ENCODE peak calls at places on chromosomes 6 and 20, in nine cellular contexts. F is GM23338, M is right cardiac atrium, G is mesendoderm, T is tibial artery, K is neural progenitor cell, Q is tibial nerve, B is pancreas, A is lung. Z is an unnamed sample. For H3K4me1, the result is how much of the 10 kb centered on the place peaks cover.

GRCh38 chr6:119446623-119447008 is 97.1 kb upstream of the MAN1A1 start:
- DNase-seq in F (no peak), M (peak), G (no peak), T (peak), K (no peak), Q (no peak), B (peak), A (peak), Z (no peak)

GRCh38 chr6:129133770-129134192 is 250.8 kb downstream of the LAMA2 start:
- DNase-seq in F (no peak), M (peak), G (no peak), T (no peak), K (no peak), Q (no peak), B (no peak), A (no peak), Z (no peak)

GRCh38 chr6:38248500-38249234 is 391.1 kb downstream of the BTBD9 start:
- DNase-seq in F (no peak), M (no peak), G (no peak), T (no peak), K (no peak), Q (no peak), B (no peak), A (no peak), Z (no peak)

GRCh38 chr20:9025643-9026042 is 43.2 kb upstream of the PLCB4 start:
- DNase-seq in F (no peak), M (no peak), G (no peak), T (no peak), K (no peak), Q (no peak), B (no peak), A (no peak), Z (no peak)

GRCh38 chr6:23357185-23357745 is 768.8 kb upstream of the NRSN1 start:
- DNase-seq in F (no peak), M (no peak), G (no peak), T (no peak), K (no peak), Q (no peak), B (no peak), A (no peak), Z (no peak)

GRCh38 chr6:77217896-77218295 is 245.4 kb downstream of the HTR1B start:
- DNase-seq in F (no peak), M (no peak), G (peak), T (no peak), K (no peak), Q (no peak), B (no peak), A (no peak), Z (no peak)

GRCh38 chr6:135630789-135631376 is 133.3 kb upstream of the AHI1 start:
- DNase-seq in F (peak), M (no peak), G (peak), T (no peak), K (no peak), Q (no peak), B (no peak), A (no peak), Z (no peak)

GRCh38 chr6:113697642-113698410 is 159.3 kb upstream of the MARCKS start:
- DNase-seq in F (no peak), M (no peak), G (no peak), T (no peak), K (no peak), Q (no peak), B (no peak), A (no peak), Z (no peak)

GRCh38 chr6:17703256-17703694 is 3.5 kb downstream of the NUP153 start:
- DNase-seq in F (no peak), M (no peak), G (no peak), T (peak), K (no peak), Q (no peak), B (peak), A (no peak), Z (no peak)

GRCh38 chr6:164693934-164694333 is 615.5 kb downstream of the C6orf118 start:
- DNase-seq in F (peak), M (no peak), G (peak), T (no peak), K (peak), Q (no peak), B (no peak), A (no peak), Z (no peak)

GRCh38 chr6:21033575-21034026 is 499.3 kb downstream of the CDKAL1 start:
- DNase-seq in F (no peak), M (peak), G (peak), T (peak), K (no peak), Q (peak), B (no peak), A (no peak), Z (no peak)

GRCh38 chr6:152458648-152459047 is 178.5 kb downstream of the SYNE1 start:
- DNase-seq in F (no peak), M (no peak), G (no peak), T (no peak), K (no peak), Q (no peak), B (no peak), A (no peak), Z (no peak)

GRCh38 chr6:142902636-142903053 is 42.3 kb downstream of the HIVEP2 start:
- DNase-seq in F (no peak), M (peak), G (no peak), T (peak), K (no peak), Q (peak), B (peak), A (peak), Z (peak)

GRCh38 chr6:90537723-90538407 is 49.0 kb downstream of the MAP3K7 start:
- DNase-seq in F (no peak), M (no peak), G (no peak), T (no peak), K (no peak), Q (no peak), B (no peak), A (no peak), Z (no peak)

GRCh38 chr6:100203391-100203790 is 209.4 kb upstream of the MCHR2 start:
- DNase-seq in F (no peak), M (no peak), G (no peak), T (no peak), K (no peak), Q (no peak), B (no peak), A (no peak), Z (no peak)

GRCh38 chr6:100202417-100203194 is 208.6 kb upstream of the MCHR2 start:
- DNase-seq in F (no peak), M (no peak), G (no peak), T (peak), K (no peak), Q (no peak), B (no peak), A (no peak), Z (no peak)
- H3K27ac ChIP-seq in F (no peak), M (no peak), G (no peak), T (no peak), K (no peak), Q (no peak), B (no peak), A (no peak), Z (no peak)

GRCh38 chr20:48459729-48460395 is 367.9 kb downstream of the PREX1 start:
- DNase-seq in F (no peak), M (peak), G (no peak), T (no peak), K (no peak), Q (no peak), B (no peak), A (no peak), Z (no peak)
- H3K4me1 ChIP-seq in F (under half), M (under half), G (under half), T (under half), K (under half), Q (under half), B (under half), A (under half), Z (under half)

GRCh38 chr20:3227511-3227910 is 11.5 kb downstream of the SLC4A11 start:
- DNase-seq in F (no peak), M (no peak), G (no peak), T (no peak), K (no peak), Q (no peak), B (no peak), A (no peak), Z (no peak)
- H3K27ac ChIP-seq in F (no peak), M (no peak), G (no peak), T (no peak), K (no peak), Q (no peak), B (no peak), A (no peak), Z (no peak)

GRCh38 chr20:34022154-34022842 is 28.6 kb downstream of the RALY start:
- DNase-seq in F (peak), M (no peak), G (peak), T (no peak), K (peak), Q (no peak), B (no peak), A (no peak), Z (no peak)
- H3K4me1 ChIP-seq in F (under half), M (under half), G (under half), T (under half), K (under half), Q (under half), B (under half), A (under half), Z (under half)

GRCh38 chr6:40489798-40490197 is 97.4 kb downstream of the LRFN2 start:
- DNase-seq in F (no peak), M (no peak), G (no peak), T (no peak), K (no peak), Q (no peak), B (no peak), A (no peak), Z (no peak)
- H3K27ac ChIP-seq in F (no peak), M (no peak), G (no peak), T (no peak), K (no peak), Q (no peak), B (no peak), A (no peak), Z (no peak)

GRCh38 chr20:35730583-35731468 is 11.2 kb downstream of the RBM39 start:
- DNase-seq in F (no peak), M (no peak), G (no peak), T (no peak), K (no peak), Q (no peak), B (no peak), A (no peak), Z (no peak)

GRCh38 chr20:35732644-35732982 is 9.4 kb downstream of the RBM39 start:
- DNase-seq in F (no peak), M (no peak), G (no peak), T (no peak), K (no peak), Q (no peak), B (no peak), A (no peak), Z (no peak)

GRCh38 chr20:35731469-35731788 is 10.6 kb downstream of the RBM39 start:
- DNase-seq in F (no peak), M (no peak), G (no peak), T (no peak), K (no peak), Q (no peak), B (no peak), A (no peak), Z (no peak)

GRCh38 chr20:35729836-35730582 is 12.1 kb downstream of the RBM39 start:
- DNase-seq in F (no peak), M (no peak), G (no peak), T (no peak), K (no peak), Q (no peak), B (no peak), A (no peak), Z (no peak)

GRCh38 chr20:35731862-35732643 is 10.0 kb downstream of the RBM39 start:
- DNase-seq in F (no peak), M (no peak), G (no peak), T (no peak), K (no peak), Q (no peak), B (no peak), A (no peak), Z (no peak)
- H3K4me1 ChIP-seq in F (under half), M (under half), G (under half), T (under half), K (under half), Q (under half), B (half or more), A (under half), Z (half or more)

DNA sequence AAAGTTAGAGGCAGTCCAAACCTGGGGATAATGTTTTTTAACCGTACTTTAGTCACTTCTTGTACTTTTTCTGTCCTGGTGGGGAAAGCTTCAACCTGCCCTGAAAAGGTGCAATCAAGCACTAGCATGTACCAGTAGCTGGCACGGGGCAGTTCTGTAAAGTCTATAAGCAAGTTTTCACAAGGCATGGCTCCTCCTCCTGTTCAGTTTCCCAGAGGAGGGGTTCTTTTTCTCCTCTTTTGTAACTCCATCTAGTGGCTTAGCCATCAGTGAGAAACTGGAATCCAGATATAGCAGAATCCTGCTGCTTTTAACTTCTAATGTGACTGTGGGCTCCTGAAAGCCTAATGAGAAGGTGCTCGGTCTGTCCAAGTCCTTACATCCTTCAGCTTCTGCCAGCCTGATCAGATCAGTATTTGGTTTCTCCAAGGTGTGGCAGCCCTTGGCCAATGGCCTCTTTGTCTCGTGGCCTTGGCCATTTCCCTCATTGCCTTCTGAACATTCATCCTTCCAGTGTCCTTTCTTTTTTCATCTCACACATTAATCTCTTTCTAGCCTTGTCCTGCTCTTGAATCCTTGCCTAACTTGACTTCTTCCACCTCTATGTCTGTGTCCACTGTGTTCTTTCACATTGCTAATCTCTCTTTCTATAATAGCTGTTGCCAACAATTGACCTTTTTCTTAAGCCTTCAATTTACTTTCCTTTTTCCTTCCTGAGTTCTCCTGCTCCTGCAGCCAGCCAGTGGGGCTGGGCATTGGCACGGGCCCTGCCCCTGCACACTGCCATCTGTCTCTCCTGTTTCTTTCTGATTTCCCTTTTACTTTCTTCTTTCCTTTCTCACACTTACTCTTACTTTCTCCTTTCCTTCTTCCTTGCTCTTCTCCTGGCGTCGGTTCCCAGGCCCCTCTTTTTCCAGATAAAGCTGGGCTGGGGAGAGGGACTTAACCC is 222.0 kb upstream of the SYNCRIP start:
- DNase-seq in F (no peak), M (no peak), G (peak), T (no peak), K (no peak), Q (no peak), B (peak), A (no peak), Z (no peak)
- H3K27ac ChIP-seq in F (no peak), M (no peak), G (no peak), T (peak), K (no peak), Q (no peak), B (peak), A (no peak), Z (no peak)

GRCh38 chr20:45342863-45343444 is 5.3 kb downstream of the SDC4 start:
- DNase-seq in F (no peak), M (no peak), G (no peak), T (no peak), K (no peak), Q (no peak), B (no peak), A (no peak), Z (no peak)
- H3K4me1 ChIP-seq in F (half or more), M (under half), G (half or more), T (under half), K (half or more), Q (under half), B (half or more), A (under half), Z (under half)

GRCh38 chr6:145711372-145711771 is 23.9 kb downstream of the EPM2A start:
- DNase-seq in F (no peak), M (no peak), G (peak), T (no peak), K (no peak), Q (no peak), B (no peak), A (no peak), Z (no peak)
- H3K27ac ChIP-seq in F (no peak), M (no peak), G (no peak), T (no peak), K (no peak), Q (no peak), B (no peak), A (no peak), Z (no peak)

GRCh38 chr20:11156922-11157321 is 483.1 kb upstream of the JAG1 start:
- DNase-seq in F (no peak), M (no peak), G (no peak), T (no peak), K (no peak), Q (no peak), B (no peak), A (no peak), Z (no peak)

GRCh38 chr20:11158589-11158988 is 484.8 kb upstream of the JAG1 start:
- DNase-seq in F (no peak), M (no peak), G (no peak), T (no peak), K (no peak), Q (no peak), B (no peak), A (no peak), Z (no peak)

GRCh38 chr20:11153819-11154218 is 480.0 kb upstream of the JAG1 start:
- DNase-seq in F (no peak), M (no peak), G (no peak), T (no peak), K (no peak), Q (no peak), B (no peak), A (no peak), Z (no peak)

GRCh38 chr20:11158146-11158545 is 484.3 kb upstream of the JAG1 start:
- DNase-seq in F (no peak), M (no peak), G (no peak), T (no peak), K (no peak), Q (no peak), B (no peak), A (no peak), Z (no peak)

DNA sequence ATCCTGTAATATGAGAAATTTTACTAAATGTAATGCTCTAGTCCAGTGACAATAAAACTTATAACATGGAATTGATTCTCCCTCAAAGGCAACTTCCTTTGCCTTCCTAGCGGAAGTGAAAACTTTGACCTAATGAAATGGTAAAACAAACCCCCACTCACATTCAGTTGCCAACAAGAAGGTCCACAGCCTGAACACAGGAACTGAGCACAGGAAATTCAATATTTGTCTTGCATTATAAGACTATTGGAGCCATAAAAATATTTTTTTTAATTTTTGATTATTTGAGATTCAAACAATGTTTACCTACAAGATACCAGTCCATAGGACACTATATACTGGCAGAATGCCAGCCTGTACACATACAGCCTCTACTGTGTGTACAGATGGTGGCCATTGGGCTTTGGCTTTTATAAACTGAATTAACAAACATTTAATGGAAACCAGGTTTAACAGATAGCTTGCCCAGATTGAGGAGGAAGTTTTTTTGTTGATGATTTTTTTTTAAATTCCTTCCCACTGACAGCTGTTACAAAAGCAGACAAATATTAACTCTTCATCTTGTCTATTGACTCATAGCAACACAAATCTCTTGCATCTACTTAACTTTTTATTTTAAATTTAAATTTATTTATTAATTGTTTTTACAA is 481.5 kb upstream of the JAG1 start:
- DNase-seq in F (no peak), M (no peak), G (no peak), T (no peak), K (no peak), Q (no peak), B (no peak), A (no peak), Z (no peak)
- H3K4me1 ChIP-seq in F (under half), M (under half), G (under half), T (under half), K (under half), Q (under half), B (under half), A (under half), Z (under half)

Z was measured in CD8-positive, alpha-beta T cell.